ENCODE peak calls at places on chromosomes 13 and 19, in eight cellular contexts. L is foreskin keratinocyte; W is CD4-positive, CD25-positive, alpha-beta regulatory T cell; G is stimulated activated CD4-positive, alpha-beta T cell treated with anti-CD3 and anti-CD28 coated beads, Interleukin-2, amount 100 ng/mL, for 48 hours; V is heart right ventricle; K is tibial nerve; O is fibroblast of lung; H is NCI-H1436 treated with DMSO at 0.1 percent for 48 hours. Y is an unnamed sample.

GRCh38 chr19:53868892-53869804 is 1.5 kb downstream of the MYADM start:
- DNase-seq in L (peak), W (peak), G (peak), V (peak), K (peak), O (peak), H (no peak), Y (peak)

GRCh38 chr19:9883231-9883758 is 48.2 kb downstream of the PIN1 start:
- DNase-seq in L (peak), W (no peak), G (no peak), V (no peak), K (no peak), O (no peak), H (no peak), Y (no peak)

GRCh38 chr19:13849991-13850909 is 26.7 kb upstream of the NANOS3 start:
- DNase-seq in L (peak), W (peak), G (peak), V (peak), K (peak), O (peak), H (no peak), Y (peak)

GRCh38 chr13:73092831-73093230 is 34.0 kb downstream of the KLF5 start:
- DNase-seq in L (no peak), W (no peak), G (no peak), V (no peak), K (no peak), O (no peak), H (no peak), Y (no peak)

GRCh38 chr19:28644261-28644660 is 568.7 kb downstream of the UQCRFS1 start:
- DNase-seq in L (no peak), W (no peak), G (no peak), V (no peak), K (no peak), O (no peak), H (no peak), Y (no peak)

GRCh38 chr19:10143700-10144099 is 24.0 kb upstream of the EIF3G start:
- DNase-seq in L (no peak), W (no peak), G (no peak), V (no peak), K (no peak), O (no peak), H (no peak), Y (no peak)

GRCh38 chr13:42524487-42525034 is 49.4 kb upstream of the TNFSF11 start:
- DNase-seq in L (no peak), W (no peak), G (no peak), V (no peak), K (no peak), O (no peak), H (no peak), Y (no peak)

GRCh38 chr19:9934132-9934950 is 2.0 kb downstream of the OLFM2 start:
- DNase-seq in L (peak), W (peak), G (peak), V (peak), K (peak), O (no peak), H (no peak), Y (peak)

GRCh38 chr13:30593001-30593400 is 24.7 kb upstream of the USPL1 start:
- DNase-seq in L (no peak), W (no peak), G (no peak), V (no peak), K (no peak), O (no peak), H (no peak), Y (no peak)

GRCh38 chr19:29277107-29277506 is 64.2 kb upstream of the UQCRFS1 start:
- DNase-seq in L (no peak), W (peak), G (peak), V (no peak), K (no peak), O (no peak), H (peak), Y (no peak)

GRCh38 chr13:49315036-49315565 is 67.4 kb downstream of the CDADC1 start:
- DNase-seq in L (no peak), W (no peak), G (no peak), V (no peak), K (no peak), O (peak), H (no peak), Y (no peak)

GRCh38 chr13:65656740-65657329 is 1573.3 kb downstream of the PCDH9 start:
- DNase-seq in L (no peak), W (no peak), G (no peak), V (no peak), K (no peak), O (peak), H (no peak), Y (no peak)

GRCh38 chr13:97809576-97809975 is 143.9 kb upstream of the IPO5 start:
- DNase-seq in L (peak), W (no peak), G (no peak), V (no peak), K (no peak), O (peak), H (no peak), Y (no peak)

GRCh38 chr19:57058871-57059270 is 60.9 kb upstream of the USP29 start:
- DNase-seq in L (no peak), W (no peak), G (no peak), V (no peak), K (no peak), O (no peak), H (no peak), Y (no peak)

GRCh38 chr13:101452519-101453485 is at the start of gene ITGBL1:
- DNase-seq in L (peak), W (no peak), G (no peak), V (peak), K (no peak), O (no peak), H (no peak), Y (peak)

GRCh38 chr13:32515246-32515645 is 23.3 kb downstream of the N4BP2L2 start:
- DNase-seq in L (no peak), W (no peak), G (no peak), V (no peak), K (no peak), O (no peak), H (no peak), Y (no peak)

GRCh38 chr13:25174304-25174703 is 2.2 kb upstream of the AMER2 start:
- DNase-seq in L (no peak), W (no peak), G (no peak), V (no peak), K (no peak), O (no peak), H (no peak), Y (no peak)

GRCh38 chr13:97286317-97287046 is 64.3 kb downstream of the MBNL2 start:
- DNase-seq in L (no peak), W (no peak), G (no peak), V (no peak), K (no peak), O (no peak), H (no peak), Y (no peak)

GRCh38 chr19:18280247-18281081 is 958 bp downstream of the JUND start:
- DNase-seq in L (peak), W (peak), G (peak), V (peak), K (peak), O (peak), H (no peak), Y (peak)

GRCh38 chr19:13938361-13939027 is at the start of gene PODNL1:
- DNase-seq in L (peak), W (no peak), G (no peak), V (no peak), K (peak), O (peak), H (no peak), Y (no peak)

GRCh38 chr13:34352958-34353357 is 535.0 kb downstream of the RFC3 start:
- DNase-seq in L (no peak), W (no peak), G (no peak), V (no peak), K (no peak), O (peak), H (no peak), Y (no peak)

GRCh38 chr19:4675346-4675745 is 5.2 kb upstream of the MYDGF start:
- DNase-seq in L (no peak), W (no peak), G (no peak), V (no peak), K (no peak), O (no peak), H (no peak), Y (no peak)

GRCh38 chr13:45615501-45616101 is at the start of gene ERICH6B:
- DNase-seq in L (peak), W (no peak), G (no peak), V (peak), K (no peak), O (peak), H (peak), Y (peak)

GRCh38 chr19:33424181-33424580 is 50.7 kb downstream of the CEBPG start:
- DNase-seq in L (no peak), W (no peak), G (no peak), V (no peak), K (no peak), O (no peak), H (no peak), Y (no peak)

GRCh38 chr13:35925669-35926068 is 205.5 kb downstream of the DCLK1 start:
- DNase-seq in L (no peak), W (no peak), G (no peak), V (no peak), K (no peak), O (peak), H (no peak), Y (no peak)

GRCh38 chr13:91046715-91047327 is 300.7 kb upstream of the MIR17HG start:
- DNase-seq in L (no peak), W (no peak), G (no peak), V (no peak), K (no peak), O (no peak), H (no peak), Y (no peak)

GRCh38 chr19:16660763-16661479 is at the start of gene TMEM38A:
- DNase-seq in L (no peak), W (peak), G (peak), V (peak), K (peak), O (no peak), H (no peak), Y (peak)

GRCh38 chr19:55312621-55313117 is 12.5 kb downstream of the TMEM150B start:
- DNase-seq in L (no peak), W (no peak), G (no peak), V (no peak), K (no peak), O (no peak), H (no peak), Y (no peak)

GRCh38 chr13:64723735-64724134 is 2506.4 kb downstream of the PCDH9 start:
- DNase-seq in L (peak), W (no peak), G (no peak), V (no peak), K (no peak), O (peak), H (no peak), Y (no peak)

GRCh38 chr19:55173717-55174409 is 6.2 kb downstream of the SYT5 start:
- DNase-seq in L (peak), W (no peak), G (peak), V (peak), K (no peak), O (peak), H (no peak), Y (peak)

GRCh38 chr13:60765700-60766411 is 368.8 kb downstream of the TDRD3 start:
- DNase-seq in L (peak), W (no peak), G (no peak), V (no peak), K (no peak), O (peak), H (no peak), Y (peak)

GRCh38 chr13:48511621-48512232 is 21.2 kb downstream of the RCBTB2 start:
- DNase-seq in L (no peak), W (no peak), G (no peak), V (peak), K (no peak), O (no peak), H (no peak), Y (peak)

GRCh38 chr13:50365683-50366391 is 350.6 kb downstream of the KCNRG start:
- DNase-seq in L (peak), W (peak), G (peak), V (no peak), K (no peak), O (peak), H (no peak), Y (no peak)

GRCh38 chr13:23637813-23638212 is 67.6 kb downstream of the TNFRSF19 start:
- DNase-seq in L (no peak), W (no peak), G (no peak), V (peak), K (peak), O (no peak), H (no peak), Y (no peak)

GRCh38 chr19:2176336-2176994 is 12.7 kb downstream of the DOT1L start:
- DNase-seq in L (peak), W (no peak), G (no peak), V (no peak), K (no peak), O (peak), H (no peak), Y (no peak)

GRCh38 chr19:14090509-14091085 is at the start of gene SAMD1:
- DNase-seq in L (peak), W (peak), G (peak), V (peak), K (peak), O (peak), H (no peak), Y (peak)

GRCh38 chr13:107238262-107238661 is 670.3 kb upstream of the ARGLU1 start:
- DNase-seq in L (no peak), W (no peak), G (no peak), V (no peak), K (no peak), O (no peak), H (no peak), Y (no peak)

GRCh38 chr13:30486230-30487074 is 20.7 kb upstream of the HMGB1 start:
- DNase-seq in L (peak), W (no peak), G (no peak), V (no peak), K (no peak), O (peak), H (no peak), Y (no peak)

GRCh38 chr13:33932765-33933406 is 114.9 kb downstream of the RFC3 start:
- DNase-seq in L (peak), W (no peak), G (no peak), V (no peak), K (no peak), O (peak), H (no peak), Y (no peak)

GRCh38 chr13:29165840-29166239 is 345.7 kb downstream of the MTUS2 start:
- DNase-seq in L (no peak), W (no peak), G (no peak), V (no peak), K (no peak), O (peak), H (no peak), Y (no peak)